ENCODE peak calls at places on chromosomes 16 and 17, in ten cellular contexts. H is RPMI7951, Z is iris pigment epithelial cell, S is H54, M is SHP77, P is T-helper 17 cell, C is AG08395, D is fibroblast of pulmonary artery, T is HuH-7, Q is nucleus accumbens. L is an unnamed sample.

GRCh38 chr16:58515871-58516767 is 802 bp downstream of the SETD6 start:
- DNase-seq in M (no peak), D (no peak), P (peak; percentile 38), C (no peak), Q (no peak), H (no peak), S (no peak), T (peak; percentile 34), Z (peak; percentile 8), L (no peak)

GRCh38 chr16:24748242-24748641 is 18.8 kb downstream of the TNRC6A start:
- DNase-seq in C (peak; percentile 91), M (no peak), Q (no peak), D (peak; percentile 91), P (no peak), T (no peak), S (peak; percentile 44), H (peak; percentile 88), Z (peak; percentile 97), L (peak; percentile 14)

GRCh38 chr16:23957287-23957686 is 121.5 kb downstream of the PRKCB start:
- DNase-seq in S (no peak), D (no peak), C (no peak), T (no peak), M (no peak), P (no peak), Q (no peak), Z (no peak), H (no peak), L (no peak)

GRCh38 chr17:17227608-17228520 is 9.1 kb downstream of the FLCN start:
- DNase-seq in C (no peak), S (no peak), M (no peak), Q (no peak), H (no peak), P (no peak), T (no peak), Z (no peak), D (no peak), L (peak; percentile 11)

GRCh38 chr16:86306811-86307517 is 203.4 kb upstream of the FOXF1 start:
- DNase-seq in Q (no peak), T (no peak), C (no peak), H (peak; percentile 64), S (no peak), M (no peak), Z (peak; percentile 95), P (no peak), D (peak; percentile 89), L (no peak)

GRCh38 chr17:8469964-8470363 is 34.3 kb downstream of the NDEL1 start:
- DNase-seq in Z (no peak), C (no peak), M (no peak), Q (no peak), T (no peak), D (no peak), H (no peak), P (no peak), S (no peak), L (no peak)

GRCh38 chr16:53235851-53236250 is 181.1 kb downstream of the CHD9 start:
- DNase-seq in Z (peak; percentile 15), P (no peak), S (no peak), Q (no peak), T (no peak), C (no peak), H (no peak), D (peak; percentile 16), M (no peak), L (no peak)

GRCh38 chr16:6836771-6837170 is 495.9 kb upstream of the RBFOX1 start:
- DNase-seq in Z (no peak), Q (no peak), P (no peak), C (no peak), D (no peak), S (no peak), M (no peak), T (no peak), H (no peak), L (no peak)

GRCh38 chr16:29662729-29663019 is 373 bp upstream of the SPN start:
- DNase-seq in M (no peak), C (no peak), T (no peak), D (no peak), H (no peak), P (peak; percentile 41), Q (no peak), Z (no peak), S (no peak), L (no peak)

GRCh38 chr17:39951924-39952664 is 10.7 kb upstream of the GSDMA start:
- DNase-seq in C (no peak), H (no peak), M (no peak), P (no peak), T (no peak), Q (no peak), Z (no peak), S (no peak), D (no peak), L (no peak)

GRCh38 chr16:76222087-76222486 is 55.1 kb upstream of the CNTNAP4 start:
- DNase-seq in M (no peak), P (no peak), S (no peak), C (no peak), Z (no peak), Q (no peak), H (no peak), T (peak; percentile 15), D (no peak), L (no peak)

GRCh38 chr17:633641-634091 is 81.0 kb downstream of the VPS53 start:
- DNase-seq in C (peak; percentile 9), S (no peak), D (peak; percentile 85), H (no peak), Z (peak; percentile 16), M (no peak), P (no peak), T (no peak), Q (no peak), L (no peak)

GRCh38 chr16:59373632-59374031 is 639.5 kb upstream of the GOT2 start:
- DNase-seq in S (no peak), P (no peak), C (no peak), Q (no peak), M (no peak), D (no peak), Z (no peak), H (no peak), T (no peak), L (no peak)

GRCh38 chr17:73759324-73760185 is 115.3 kb upstream of the SDK2 start:
- DNase-seq in C (no peak), T (no peak), H (peak; percentile 40), M (peak; percentile 54), P (no peak), Z (no peak), S (no peak), Q (no peak), D (no peak), L (no peak)

GRCh38 chr16:8931864-8932263 is 31.8 kb downstream of the USP7 start:
- DNase-seq in T (peak; percentile 38), D (peak; percentile 79), S (no peak), M (no peak), C (peak; percentile 56), Q (no peak), Z (peak; percentile 64), H (peak; percentile 37), P (peak; percentile 23), L (no peak)

GRCh38 chr16:180921-181667 is 835 bp downstream of the HBQ1 start:
- DNase-seq in C (peak; percentile 85), T (peak; percentile 91), M (peak; percentile 83), Z (peak; percentile 66), Q (peak; percentile 45), P (peak; percentile 73), S (no peak), D (peak; percentile 67), H (peak; percentile 38), L (peak; percentile 56)

L was measured in NCI-H2029.